ENCODE peak calls at places on chromosome 15, in six cellular contexts. U, W, H, T, V and I are unnamed samples.

GRCh38 chr15:68149059-68149458 is 56.1 kb downstream of the CALML4 start:
- DNase-seq in W (no peak), T (no peak), U (no peak), H (no peak), V (no peak), I (no peak)

GRCh38 chr15:63023351-63023945 is 19.1 kb upstream of the TPM1 start:
- DNase-seq in V (no peak), T (no peak), H (no peak), W (no peak), U (no peak), I (no peak)

GRCh38 chr15:31305375-31305774 is 21.3 kb upstream of the KLF13 start:
- DNase-seq in T (no peak), H (no peak), W (no peak), V (no peak), U (no peak), I (no peak)

GRCh38 chr15:88707766-88708165 is 69.0 kb downstream of the ISG20 start:
- DNase-seq in H (no peak), U (no peak), V (no peak), T (no peak), W (no peak), I (no peak)

GRCh38 chr15:83904107-83904720 is 250.3 kb downstream of the ADAMTSL3 start:
- DNase-seq in T (no peak), U (no peak), W (no peak), H (no peak), V (no peak), I (peak)

GRCh38 chr15:43219929-43220886 is 610 bp downstream of the EPB42 start:
- DNase-seq in H (no peak), T (no peak), W (no peak), U (no peak), V (no peak), I (no peak)

GRCh38 chr15:40902605-40903561 is 8.6 kb downstream of the VPS18 start:
- DNase-seq in T (no peak), W (peak), U (no peak), V (no peak), H (no peak), I (peak)

GRCh38 chr15:36658321-36658720 is 78.9 kb downstream of the CDIN1 start:
- DNase-seq in W (no peak), T (no peak), V (no peak), H (no peak), U (no peak), I (no peak)

GRCh38 chr15:99633655-99634054 is 67.9 kb downstream of the MEF2A start:
- DNase-seq in U (no peak), W (no peak), T (no peak), H (no peak), V (no peak), I (no peak)

GRCh38 chr15:52529289-52529929 is 729 bp upstream of the MYO5A start:
- DNase-seq in T (no peak), W (no peak), U (peak), H (no peak), V (peak), I (peak)

GRCh38 chr15:41881925-41882688 is 11.7 kb downstream of the SPTBN5 start:
- DNase-seq in H (peak), W (no peak), T (no peak), V (no peak), U (no peak), I (no peak)

GRCh38 chr15:69133862-69134519 is 26.4 kb upstream of the GLCE start:
- DNase-seq in V (no peak), W (no peak), H (no peak), T (no peak), U (no peak), I (no peak)

GRCh38 chr15:76012021-76012551 is at the start of gene NRG4:
- DNase-seq in T (peak), W (no peak), V (no peak), U (peak), H (no peak), I (no peak)

GRCh38 chr15:48510976-48511375 is 134.5 kb downstream of the FBN1 start:
- DNase-seq in T (no peak), V (no peak), U (no peak), H (no peak), W (no peak), I (peak)

GRCh38 chr15:73631915-73632669 is 1.1 kb downstream of the NPTN start:
- DNase-seq in T (peak), H (no peak), U (no peak), V (peak), W (peak), I (peak)

GRCh38 chr15:36769110-36769509 is 189.7 kb downstream of the CDIN1 start:
- DNase-seq in U (no peak), W (no peak), H (no peak), T (no peak), V (no peak), I (no peak)

GRCh38 chr15:58228708-58229107 is 90.5 kb downstream of the AQP9 start:
- DNase-seq in V (no peak), U (no peak), W (no peak), H (no peak), T (no peak), I (no peak)

GRCh38 chr15:55279746-55280351 is 9.8 kb downstream of the RAB27A start:
- DNase-seq in T (no peak), W (peak), U (peak), H (no peak), V (no peak), I (no peak)

GRCh38 chr15:83379574-83379973 is 67.6 kb upstream of the SH3GL3 start:
- DNase-seq in T (no peak), U (no peak), W (no peak), H (no peak), V (no peak), I (no peak)

GRCh38 chr15:52137432-52138357 is 25.1 kb upstream of the BCL2L10 start:
- DNase-seq in T (no peak), H (no peak), U (no peak), W (peak), V (no peak), I (peak)

GRCh38 chr15:64122936-64123351 is 27.2 kb downstream of the SNX1 start:
- DNase-seq in U (no peak), W (no peak), T (no peak), V (no peak), H (no peak), I (peak)

GRCh38 chr15:83559310-83559966 is 94.5 kb upstream of the ADAMTSL3 start:
- DNase-seq in W (peak), V (peak), U (peak), H (peak), T (peak), I (peak)

GRCh38 chr15:71143373-71144310 is 28.4 kb downstream of the THSD4 start:
- DNase-seq in U (no peak), W (no peak), H (no peak), V (no peak), T (no peak), I (no peak)

GRCh38 chr15:43370310-43370974 is 401 bp downstream of the ZSCAN29 start:
- DNase-seq in V (no peak), H (no peak), W (no peak), U (no peak), T (peak), I (peak)